ENCODE peak calls at places on chromosomes 3 and 15, in eight cellular contexts. One of them, this sample, is unnamed.

GRCh38 chr15:88649753-88650551 is 11.1 kb downstream of the ISG20 start:
- DNase-seq in K562: no peak
- DNase-seq in heart left ventricle: no peak
- DNase-seq in GM23338: no peak
- DNase-seq in brain microvascular endothelial cell: no peak
- DNase-seq in upper lobe of right lung: no peak
- DNase-seq in PC-9: no peak
- DNase-seq in IMR-90: no peak
- DNase-seq in this sample: no peak

GRCh38 chr15:31391687-31392671 is 65.3 kb downstream of the KLF13 start:
- DNase-seq in K562: peak; percentile 89
- DNase-seq in heart left ventricle: peak; percentile 92
- DNase-seq in GM23338: peak; percentile 77
- DNase-seq in brain microvascular endothelial cell: no peak
- DNase-seq in upper lobe of right lung: peak; percentile 95
- DNase-seq in PC-9: no peak
- DNase-seq in IMR-90: peak; percentile 62
- DNase-seq in this sample: peak; percentile 92

GRCh38 chr15:27088584-27089232 is 117.7 kb downstream of the GABRG3 start:
- DNase-seq in K562: peak; percentile 30
- DNase-seq in heart left ventricle: no peak
- DNase-seq in GM23338: no peak
- DNase-seq in brain microvascular endothelial cell: no peak
- DNase-seq in upper lobe of right lung: no peak
- DNase-seq in PC-9: no peak
- DNase-seq in IMR-90: no peak
- DNase-seq in this sample: no peak

GRCh38 chr3:149575213-149575961 is 82.4 kb downstream of the WWTR1 start:
- DNase-seq in K562: no peak
- DNase-seq in heart left ventricle: peak; percentile 53
- DNase-seq in GM23338: no peak
- DNase-seq in brain microvascular endothelial cell: peak; percentile 85
- DNase-seq in upper lobe of right lung: no peak
- DNase-seq in PC-9: no peak
- DNase-seq in IMR-90: peak; percentile 95
- DNase-seq in this sample: no peak

GRCh38 chr3:173411288-173412064 is 13.9 kb downstream of the NLGN1 start:
- DNase-seq in K562: no peak
- DNase-seq in heart left ventricle: no peak
- DNase-seq in GM23338: peak; percentile 37
- DNase-seq in brain microvascular endothelial cell: peak; percentile 56
- DNase-seq in upper lobe of right lung: no peak
- DNase-seq in PC-9: peak; percentile 35
- DNase-seq in IMR-90: peak; percentile 51
- DNase-seq in this sample: no peak

GRCh38 chr15:86231864-86232801 is 152.5 kb downstream of the AGBL1 start:
- DNase-seq in K562: no peak
- DNase-seq in heart left ventricle: peak; percentile 27
- DNase-seq in GM23338: peak; percentile 83
- DNase-seq in brain microvascular endothelial cell: peak; percentile 0
- DNase-seq in upper lobe of right lung: no peak
- DNase-seq in PC-9: no peak
- DNase-seq in IMR-90: no peak
- DNase-seq in this sample: peak; percentile 42

GRCh38 chr15:93882779-93883178 is 348.6 kb upstream of the MCTP2 start:
- DNase-seq in K562: no peak
- DNase-seq in heart left ventricle: no peak
- DNase-seq in GM23338: no peak
- DNase-seq in brain microvascular endothelial cell: no peak
- DNase-seq in upper lobe of right lung: no peak
- DNase-seq in PC-9: no peak
- DNase-seq in IMR-90: no peak
- DNase-seq in this sample: no peak

GRCh38 chr3:58404396-58404795 is 29.2 kb downstream of the PDHB start:
- DNase-seq in K562: no peak
- DNase-seq in heart left ventricle: no peak
- DNase-seq in GM23338: no peak
- DNase-seq in brain microvascular endothelial cell: peak; percentile 56
- DNase-seq in upper lobe of right lung: no peak
- DNase-seq in PC-9: no peak
- DNase-seq in IMR-90: peak; percentile 79
- DNase-seq in this sample: no peak

DNA sequence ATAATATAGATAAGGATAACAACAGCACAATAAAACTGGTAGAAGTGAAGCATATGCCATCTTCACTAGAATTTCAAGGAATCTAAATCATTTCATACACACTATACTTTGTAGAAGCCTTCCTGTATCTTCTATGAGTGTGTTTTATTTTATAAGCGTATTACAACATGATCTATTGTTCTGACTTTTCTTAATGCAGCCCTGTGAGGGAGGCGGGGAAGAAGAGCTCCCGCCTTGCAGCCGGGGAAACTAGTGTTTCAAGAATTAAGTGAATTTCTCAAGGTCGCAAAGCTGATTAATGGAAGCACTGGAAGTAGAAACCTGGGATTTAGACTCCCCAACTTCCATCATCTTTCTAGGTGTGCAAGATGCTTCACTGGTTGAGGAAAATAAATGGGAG is 33.0 kb downstream of the VGLL4 start:
- DNase-seq in K562: no peak
- DNase-seq in heart left ventricle: no peak
- DNase-seq in GM23338: no peak
- DNase-seq in brain microvascular endothelial cell: no peak
- DNase-seq in upper lobe of right lung: no peak
- DNase-seq in PC-9: no peak
- DNase-seq in IMR-90: no peak
- DNase-seq in this sample: no peak
- H3K4me3 ChIP-seq in K562: no peak overlapping the region
- H3K4me3 ChIP-seq in heart left ventricle: no peak overlapping the region
- H3K4me3 ChIP-seq in GM23338: no peak overlapping the region
- H3K4me3 ChIP-seq in brain microvascular endothelial cell: no peak overlapping the region
- H3K4me3 ChIP-seq in upper lobe of right lung: no peak overlapping the region
- H3K4me3 ChIP-seq in PC-9: no peak overlapping the region
- H3K4me3 ChIP-seq in IMR-90: no peak overlapping the region
- H3K4me3 ChIP-seq in this sample: no peak overlapping the region

GRCh38 chr3:135871311-135871710 is 94.2 kb upstream of the PPP2R3A start:
- DNase-seq in K562: no peak
- DNase-seq in heart left ventricle: no peak
- DNase-seq in GM23338: no peak
- DNase-seq in brain microvascular endothelial cell: no peak
- DNase-seq in upper lobe of right lung: no peak
- DNase-seq in PC-9: no peak
- DNase-seq in IMR-90: no peak
- DNase-seq in this sample: no peak

GRCh38 chr3:135878501-135878900 is 87.0 kb upstream of the PPP2R3A start:
- DNase-seq in K562: no peak
- DNase-seq in heart left ventricle: no peak
- DNase-seq in GM23338: no peak
- DNase-seq in brain microvascular endothelial cell: no peak
- DNase-seq in upper lobe of right lung: no peak
- DNase-seq in PC-9: no peak
- DNase-seq in IMR-90: no peak
- DNase-seq in this sample: no peak

GRCh38 chr3:135869439-135870105 is 96.0 kb upstream of the PPP2R3A start:
- DNase-seq in K562: no peak
- DNase-seq in heart left ventricle: no peak
- DNase-seq in GM23338: no peak
- DNase-seq in brain microvascular endothelial cell: peak; percentile 7
- DNase-seq in upper lobe of right lung: no peak
- DNase-seq in PC-9: no peak
- DNase-seq in IMR-90: peak; percentile 29
- DNase-seq in this sample: no peak

GRCh38 chr3:135868801-135869200 is 96.7 kb upstream of the PPP2R3A start:
- DNase-seq in K562: no peak
- DNase-seq in heart left ventricle: no peak
- DNase-seq in GM23338: no peak
- DNase-seq in brain microvascular endothelial cell: no peak
- DNase-seq in upper lobe of right lung: no peak
- DNase-seq in PC-9: no peak
- DNase-seq in IMR-90: no peak
- DNase-seq in this sample: no peak

GRCh38 chr3:135874035-135874434 is 91.5 kb upstream of the PPP2R3A start:
- DNase-seq in K562: no peak
- DNase-seq in heart left ventricle: no peak
- DNase-seq in GM23338: no peak
- DNase-seq in brain microvascular endothelial cell: no peak
- DNase-seq in upper lobe of right lung: no peak
- DNase-seq in PC-9: no peak
- DNase-seq in IMR-90: no peak
- DNase-seq in this sample: no peak
- H3K36me3 ChIP-seq in K562: no peaks in the 10 kb centered on the region
- H3K36me3 ChIP-seq in heart left ventricle: no peaks in the 10 kb centered on the region
- H3K36me3 ChIP-seq in GM23338: no peaks in the 10 kb centered on the region
- H3K36me3 ChIP-seq in brain microvascular endothelial cell: no peaks in the 10 kb centered on the region
- H3K36me3 ChIP-seq in upper lobe of right lung: no peaks in the 10 kb centered on the region
- H3K36me3 ChIP-seq in PC-9: no peaks in the 10 kb centered on the region
- H3K36me3 ChIP-seq in IMR-90: no peaks in the 10 kb centered on the region
- H3K36me3 ChIP-seq in this sample: no peaks in the 10 kb centered on the region

DNA sequence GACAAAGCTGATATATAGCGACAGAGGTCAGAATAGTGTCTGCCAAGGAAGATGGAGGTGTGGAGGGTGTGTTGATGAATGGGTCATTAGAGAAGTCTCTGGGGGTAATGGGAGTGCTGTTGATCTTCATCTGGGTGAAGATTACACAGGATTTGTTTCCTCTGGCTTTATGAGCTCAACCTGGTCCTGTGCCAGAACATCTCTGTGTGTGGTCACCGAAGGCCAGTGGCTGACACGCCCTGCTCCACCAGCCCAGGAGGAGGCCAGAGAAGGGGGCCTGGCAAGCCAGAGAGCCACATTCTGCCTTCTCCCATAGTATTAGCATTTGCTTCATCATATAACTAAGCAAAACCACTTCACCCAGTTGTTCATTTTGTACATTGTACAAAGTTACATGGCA is 121.1 kb downstream of the ZNF621 start:
- DNase-seq in K562: no peak
- DNase-seq in heart left ventricle: no peak
- DNase-seq in GM23338: no peak
- DNase-seq in brain microvascular endothelial cell: no peak
- DNase-seq in upper lobe of right lung: no peak
- DNase-seq in PC-9: no peak
- DNase-seq in IMR-90: no peak
- DNase-seq in this sample: no peak
- H3K27me3 ChIP-seq in K562: no peaks in the 10 kb centered on the region
- H3K27me3 ChIP-seq in heart left ventricle: no peaks in the 10 kb centered on the region
- H3K27me3 ChIP-seq in GM23338: no peaks in the 10 kb centered on the region
- H3K27me3 ChIP-seq in brain microvascular endothelial cell: no peaks in the 10 kb centered on the region
- H3K27me3 ChIP-seq in upper lobe of right lung: no peaks in the 10 kb centered on the region
- H3K27me3 ChIP-seq in PC-9: no peaks in the 10 kb centered on the region
- H3K27me3 ChIP-seq in IMR-90: no peaks in the 10 kb centered on the region
- H3K27me3 ChIP-seq in this sample: no peaks in the 10 kb centered on the region

GRCh38 chr3:4994144-4994730 is 15.0 kb downstream of the BHLHE40 start:
- DNase-seq in K562: no peak
- DNase-seq in heart left ventricle: no peak
- DNase-seq in GM23338: no peak
- DNase-seq in brain microvascular endothelial cell: peak; percentile 69
- DNase-seq in upper lobe of right lung: no peak
- DNase-seq in PC-9: no peak
- DNase-seq in IMR-90: peak; percentile 81
- DNase-seq in this sample: no peak

GRCh38 chr3:4996223-4996765 is 17.1 kb downstream of the BHLHE40 start:
- DNase-seq in K562: no peak
- DNase-seq in heart left ventricle: no peak
- DNase-seq in GM23338: no peak
- DNase-seq in brain microvascular endothelial cell: no peak
- DNase-seq in upper lobe of right lung: no peak
- DNase-seq in PC-9: no peak
- DNase-seq in IMR-90: no peak
- DNase-seq in this sample: no peak

GRCh38 chr3:4995500-4996053 is 16.3 kb downstream of the BHLHE40 start:
- DNase-seq in K562: no peak
- DNase-seq in heart left ventricle: no peak
- DNase-seq in GM23338: no peak
- DNase-seq in brain microvascular endothelial cell: peak; percentile 77
- DNase-seq in upper lobe of right lung: no peak
- DNase-seq in PC-9: peak; percentile 73
- DNase-seq in IMR-90: peak; percentile 83
- DNase-seq in this sample: no peak

GRCh38 chr3:4993276-4994143 is 14.3 kb downstream of the BHLHE40 start:
- DNase-seq in K562: no peak
- DNase-seq in heart left ventricle: no peak
- DNase-seq in GM23338: no peak
- DNase-seq in brain microvascular endothelial cell: no peak
- DNase-seq in upper lobe of right lung: no peak
- DNase-seq in PC-9: no peak
- DNase-seq in IMR-90: no peak
- DNase-seq in this sample: no peak

GRCh38 chr3:4994823-4995499 is 15.7 kb downstream of the BHLHE40 start:
- DNase-seq in K562: peak; percentile 77
- DNase-seq in heart left ventricle: peak; percentile 76
- DNase-seq in GM23338: no peak
- DNase-seq in brain microvascular endothelial cell: peak; percentile 94
- DNase-seq in upper lobe of right lung: no peak
- DNase-seq in PC-9: peak; percentile 81
- DNase-seq in IMR-90: peak; percentile 92
- DNase-seq in this sample: no peak
- H3K4me3 ChIP-seq in K562: no peak overlapping the region
- H3K4me3 ChIP-seq in heart left ventricle: no peak overlapping the region
- H3K4me3 ChIP-seq in GM23338: no peak overlapping the region
- H3K4me3 ChIP-seq in brain microvascular endothelial cell: no peak overlapping the region
- H3K4me3 ChIP-seq in upper lobe of right lung: no peak overlapping the region
- H3K4me3 ChIP-seq in PC-9: no peak overlapping the region
- H3K4me3 ChIP-seq in IMR-90: no peak overlapping the region
- H3K4me3 ChIP-seq in this sample: no peak overlapping the region

GRCh38 chr3:9678493-9678892 is 25.1 kb upstream of the CPNE9 start:
- DNase-seq in K562: no peak
- DNase-seq in heart left ventricle: peak; percentile 40
- DNase-seq in GM23338: no peak
- DNase-seq in brain microvascular endothelial cell: no peak
- DNase-seq in upper lobe of right lung: no peak
- DNase-seq in PC-9: no peak
- DNase-seq in IMR-90: no peak
- DNase-seq in this sample: no peak
- H3K36me3 ChIP-seq in K562: peaks cover 87% of the 10 kb centered on the region
- H3K36me3 ChIP-seq in heart left ventricle: peaks cover 100% of the 10 kb centered on the region
- H3K36me3 ChIP-seq in GM23338: peaks cover 4% of the 10 kb centered on the region
- H3K36me3 ChIP-seq in brain microvascular endothelial cell: peaks cover 59% of the 10 kb centered on the region
- H3K36me3 ChIP-seq in upper lobe of right lung: peaks cover 100% of the 10 kb centered on the region
- H3K36me3 ChIP-seq in PC-9: peaks cover 10% of the 10 kb centered on the region
- H3K36me3 ChIP-seq in IMR-90: peaks cover 53% of the 10 kb centered on the region
- H3K36me3 ChIP-seq in this sample: peaks cover 21% of the 10 kb centered on the region

GRCh38 chr3:138378990-138379389 is 30.6 kb downstream of the MRAS start:
- DNase-seq in K562: no peak
- DNase-seq in heart left ventricle: no peak
- DNase-seq in GM23338: no peak
- DNase-seq in brain microvascular endothelial cell: no peak
- DNase-seq in upper lobe of right lung: no peak
- DNase-seq in PC-9: no peak
- DNase-seq in IMR-90: no peak
- DNase-seq in this sample: no peak
- H3K27me3 ChIP-seq in K562: peaks cover 3% of the 10 kb centered on the region
- H3K27me3 ChIP-seq in heart left ventricle: no peaks in the 10 kb centered on the region
- H3K27me3 ChIP-seq in GM23338: no peaks in the 10 kb centered on the region
- H3K27me3 ChIP-seq in brain microvascular endothelial cell: no peaks in the 10 kb centered on the region
- H3K27me3 ChIP-seq in upper lobe of right lung: no peaks in the 10 kb centered on the region
- H3K27me3 ChIP-seq in PC-9: no peaks in the 10 kb centered on the region
- H3K27me3 ChIP-seq in IMR-90: no peaks in the 10 kb centered on the region
- H3K27me3 ChIP-seq in this sample: no peaks in the 10 kb centered on the region

DNA sequence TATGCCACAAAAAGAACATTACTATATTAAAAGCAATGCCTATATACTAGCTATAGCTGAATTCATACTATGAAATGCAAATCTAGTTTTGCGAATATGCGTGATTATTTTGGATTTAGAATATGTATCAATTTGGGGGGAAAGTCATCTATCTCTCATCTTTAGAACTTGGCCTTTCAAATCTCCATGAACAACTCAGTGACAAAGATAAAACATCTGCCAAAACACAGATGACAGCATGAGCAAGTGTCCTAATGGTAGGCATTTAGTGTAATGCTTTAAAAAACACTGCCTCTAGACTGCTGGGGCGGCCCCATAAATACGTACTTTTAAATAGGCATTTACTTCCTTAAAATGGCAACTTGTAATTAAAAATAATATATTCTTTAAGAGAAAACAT is 2.7 kb downstream of the CD47 start:
- DNase-seq in K562: no peak
- DNase-seq in heart left ventricle: no peak
- DNase-seq in GM23338: no peak
- DNase-seq in brain microvascular endothelial cell: no peak
- DNase-seq in upper lobe of right lung: no peak
- DNase-seq in PC-9: no peak
- DNase-seq in IMR-90: no peak
- DNase-seq in this sample: no peak
- H3K4me3 ChIP-seq in K562: no peak overlapping the region
- H3K4me3 ChIP-seq in heart left ventricle: no peak overlapping the region
- H3K4me3 ChIP-seq in GM23338: no peak overlapping the region
- H3K4me3 ChIP-seq in brain microvascular endothelial cell: no peak overlapping the region
- H3K4me3 ChIP-seq in upper lobe of right lung: peak overlapping the region; percentile 89
- H3K4me3 ChIP-seq in PC-9: peak overlapping the region; percentile 93
- H3K4me3 ChIP-seq in IMR-90: no peak overlapping the region
- H3K4me3 ChIP-seq in this sample: no peak overlapping the region

This sample was measured in H7.